ENCODE peak calls at places on chromosome 1, in ten cellular contexts. One of them, this sample, is unnamed.

GRCh38 chr1:31381394-31382287 is 8.8 kb upstream of the FABP3 start:
- DNase-seq in left ventricle myocardium inferior: peak; percentile 62
- DNase-seq in osteocyte: no peak
- DNase-seq in K562: no peak
- DNase-seq in Peyer's patch: no peak
- DNase-seq in CD4-positive, alpha-beta T cell: no peak
- DNase-seq in cardiac muscle cell: peak; percentile 22
- DNase-seq in foreskin fibroblast: peak; percentile 75
- DNase-seq in tibial artery: no peak
- DNase-seq in heart left ventricle: peak; percentile 85
- DNase-seq in this sample: no peak

GRCh38 chr1:56378376-56379070 is 200.8 kb downstream of the PLPP3 start:
- DNase-seq in heart left ventricle: no peak
- DNase-seq in foreskin fibroblast: no peak
- DNase-seq in cardiac muscle cell: no peak
- DNase-seq in tibial artery: no peak
- DNase-seq in K562: no peak
- DNase-seq in osteocyte: no peak
- DNase-seq in Peyer's patch: no peak
- DNase-seq in left ventricle myocardium inferior: no peak
- DNase-seq in CD4-positive, alpha-beta T cell: no peak
- DNase-seq in this sample: no peak

GRCh38 chr1:31396633-31397351 is 16.2 kb upstream of the SERINC2 start:
- DNase-seq in CD4-positive, alpha-beta T cell: no peak
- DNase-seq in tibial artery: no peak
- DNase-seq in K562: no peak
- DNase-seq in Peyer's patch: no peak
- DNase-seq in cardiac muscle cell: peak; percentile 87
- DNase-seq in heart left ventricle: no peak
- DNase-seq in osteocyte: no peak
- DNase-seq in foreskin fibroblast: peak; percentile 98
- DNase-seq in left ventricle myocardium inferior: no peak
- DNase-seq in this sample: peak; percentile 43

GRCh38 chr1:9402256-9402616 is 109.5 kb downstream of the SPSB1 start:
- DNase-seq in K562: no peak
- DNase-seq in left ventricle myocardium inferior: no peak
- DNase-seq in heart left ventricle: no peak
- DNase-seq in foreskin fibroblast: no peak
- DNase-seq in osteocyte: no peak
- DNase-seq in CD4-positive, alpha-beta T cell: no peak
- DNase-seq in tibial artery: no peak
- DNase-seq in Peyer's patch: no peak
- DNase-seq in cardiac muscle cell: no peak
- DNase-seq in this sample: no peak

GRCh38 chr1:160359559-160360226 is 7.2 kb upstream of the NHLH1 start:
- DNase-seq in heart left ventricle: no peak
- DNase-seq in K562: no peak
- DNase-seq in foreskin fibroblast: no peak
- DNase-seq in tibial artery: no peak
- DNase-seq in osteocyte: no peak
- DNase-seq in left ventricle myocardium inferior: no peak
- DNase-seq in CD4-positive, alpha-beta T cell: no peak
- DNase-seq in cardiac muscle cell: no peak
- DNase-seq in Peyer's patch: no peak
- DNase-seq in this sample: no peak

GRCh38 chr1:26664802-26665201 is 31.0 kb upstream of the ARID1A start:
- DNase-seq in tibial artery: no peak
- DNase-seq in heart left ventricle: no peak
- DNase-seq in osteocyte: no peak
- DNase-seq in Peyer's patch: no peak
- DNase-seq in cardiac muscle cell: no peak
- DNase-seq in K562: no peak
- DNase-seq in left ventricle myocardium inferior: no peak
- DNase-seq in foreskin fibroblast: no peak
- DNase-seq in CD4-positive, alpha-beta T cell: no peak
- DNase-seq in this sample: no peak

GRCh38 chr1:206685256-206685748 is 597 bp downstream of the MAPKAPK2 start:
- DNase-seq in Peyer's patch: no peak
- DNase-seq in CD4-positive, alpha-beta T cell: no peak
- DNase-seq in osteocyte: no peak
- DNase-seq in tibial artery: no peak
- DNase-seq in left ventricle myocardium inferior: no peak
- DNase-seq in heart left ventricle: peak; percentile 55
- DNase-seq in cardiac muscle cell: no peak
- DNase-seq in K562: peak; percentile 72
- DNase-seq in foreskin fibroblast: peak; percentile 28
- DNase-seq in this sample: no peak

GRCh38 chr1:220966874-220967631 is 87.8 kb downstream of the HLX start:
- DNase-seq in left ventricle myocardium inferior: no peak
- DNase-seq in K562: peak; percentile 89
- DNase-seq in heart left ventricle: no peak
- DNase-seq in CD4-positive, alpha-beta T cell: no peak
- DNase-seq in foreskin fibroblast: peak; percentile 65
- DNase-seq in cardiac muscle cell: no peak
- DNase-seq in osteocyte: no peak
- DNase-seq in Peyer's patch: no peak
- DNase-seq in tibial artery: no peak
- DNase-seq in this sample: no peak

GRCh38 chr1:68322096-68322495 is 89.8 kb upstream of the WLS start:
- DNase-seq in K562: no peak
- DNase-seq in CD4-positive, alpha-beta T cell: no peak
- DNase-seq in left ventricle myocardium inferior: no peak
- DNase-seq in foreskin fibroblast: peak; percentile 32
- DNase-seq in tibial artery: no peak
- DNase-seq in heart left ventricle: no peak
- DNase-seq in cardiac muscle cell: no peak
- DNase-seq in Peyer's patch: no peak
- DNase-seq in osteocyte: no peak
- DNase-seq in this sample: no peak

GRCh38 chr1:68319907-68320306 is 87.6 kb upstream of the WLS start:
- DNase-seq in heart left ventricle: no peak
- DNase-seq in cardiac muscle cell: no peak
- DNase-seq in tibial artery: no peak
- DNase-seq in osteocyte: no peak
- DNase-seq in left ventricle myocardium inferior: no peak
- DNase-seq in Peyer's patch: no peak
- DNase-seq in CD4-positive, alpha-beta T cell: no peak
- DNase-seq in foreskin fibroblast: no peak
- DNase-seq in K562: no peak
- DNase-seq in this sample: no peak

GRCh38 chr1:68320349-68320748 is 88.0 kb upstream of the WLS start:
- DNase-seq in heart left ventricle: no peak
- DNase-seq in K562: no peak
- DNase-seq in osteocyte: no peak
- DNase-seq in CD4-positive, alpha-beta T cell: no peak
- DNase-seq in cardiac muscle cell: no peak
- DNase-seq in foreskin fibroblast: no peak
- DNase-seq in tibial artery: no peak
- DNase-seq in Peyer's patch: no peak
- DNase-seq in left ventricle myocardium inferior: no peak
- DNase-seq in this sample: no peak

GRCh38 chr1:68322837-68323687 is 90.7 kb upstream of the WLS start:
- DNase-seq in osteocyte: no peak
- DNase-seq in heart left ventricle: no peak
- DNase-seq in K562: no peak
- DNase-seq in Peyer's patch: no peak
- DNase-seq in cardiac muscle cell: peak; percentile 41
- DNase-seq in left ventricle myocardium inferior: no peak
- DNase-seq in foreskin fibroblast: peak; percentile 96
- DNase-seq in tibial artery: peak; percentile 74
- DNase-seq in CD4-positive, alpha-beta T cell: no peak
- DNase-seq in this sample: peak; percentile 71

GRCh38 chr1:68321084-68321685 is 88.9 kb upstream of the WLS start:
- DNase-seq in K562: peak; percentile 35
- DNase-seq in left ventricle myocardium inferior: peak; percentile 67
- DNase-seq in cardiac muscle cell: peak; percentile 76
- DNase-seq in Peyer's patch: no peak
- DNase-seq in tibial artery: peak; percentile 83
- DNase-seq in osteocyte: peak; percentile 89
- DNase-seq in heart left ventricle: peak; percentile 75
- DNase-seq in foreskin fibroblast: peak; percentile 76
- DNase-seq in CD4-positive, alpha-beta T cell: no peak
- DNase-seq in this sample: peak; percentile 35
- TF ChIP-seq CTCF in K562: peak; percentile 57
- TF ChIP-seq CTCF in left ventricle myocardium inferior: peak; percentile 84
- TF ChIP-seq CTCF in cardiac muscle cell: peak; percentile 79
- TF ChIP-seq CTCF in Peyer's patch: peak; percentile 51
- TF ChIP-seq CTCF in tibial artery: peak; percentile 77
- TF ChIP-seq CTCF in osteocyte: peak; percentile 92
- TF ChIP-seq CTCF in heart left ventricle: peak; percentile 78
- TF ChIP-seq CTCF in foreskin fibroblast: peak; percentile 67
- TF ChIP-seq CTCF in CD4-positive, alpha-beta T cell: no peak
- TF ChIP-seq CTCF in this sample: peak; percentile 95

GRCh38 chr1:200262326-200262965 is 147.4 kb downstream of the ZNF281 start:
- DNase-seq in tibial artery: no peak
- DNase-seq in K562: peak; percentile 33
- DNase-seq in cardiac muscle cell: no peak
- DNase-seq in CD4-positive, alpha-beta T cell: no peak
- DNase-seq in foreskin fibroblast: no peak
- DNase-seq in left ventricle myocardium inferior: no peak
- DNase-seq in osteocyte: no peak
- DNase-seq in heart left ventricle: no peak
- DNase-seq in Peyer's patch: no peak
- DNase-seq in this sample: no peak
- TF ChIP-seq CTCF in tibial artery: no peak
- TF ChIP-seq CTCF in K562: peak; percentile 70
- TF ChIP-seq CTCF in cardiac muscle cell: no peak
- TF ChIP-seq CTCF in CD4-positive, alpha-beta T cell: no peak
- TF ChIP-seq CTCF in foreskin fibroblast: no peak
- TF ChIP-seq CTCF in left ventricle myocardium inferior: no peak
- TF ChIP-seq CTCF in osteocyte: no peak
- TF ChIP-seq CTCF in heart left ventricle: no peak
- TF ChIP-seq CTCF in Peyer's patch: no peak
- TF ChIP-seq CTCF in this sample: no peak

GRCh38 chr1:61560385-61560784 is 164.6 kb downstream of the TM2D1 start:
- DNase-seq in K562: no peak
- DNase-seq in Peyer's patch: no peak
- DNase-seq in cardiac muscle cell: no peak
- DNase-seq in heart left ventricle: no peak
- DNase-seq in foreskin fibroblast: no peak
- DNase-seq in CD4-positive, alpha-beta T cell: no peak
- DNase-seq in left ventricle myocardium inferior: no peak
- DNase-seq in osteocyte: no peak
- DNase-seq in tibial artery: no peak
- DNase-seq in this sample: no peak

GRCh38 chr1:61566177-61566576 is 158.8 kb downstream of the TM2D1 start:
- DNase-seq in cardiac muscle cell: no peak
- DNase-seq in K562: no peak
- DNase-seq in CD4-positive, alpha-beta T cell: no peak
- DNase-seq in heart left ventricle: no peak
- DNase-seq in tibial artery: no peak
- DNase-seq in osteocyte: no peak
- DNase-seq in left ventricle myocardium inferior: no peak
- DNase-seq in foreskin fibroblast: no peak
- DNase-seq in Peyer's patch: no peak
- DNase-seq in this sample: no peak

GRCh38 chr1:61568460-61569211 is 156.3 kb downstream of the TM2D1 start:
- DNase-seq in CD4-positive, alpha-beta T cell: no peak
- DNase-seq in left ventricle myocardium inferior: no peak
- DNase-seq in Peyer's patch: no peak
- DNase-seq in cardiac muscle cell: no peak
- DNase-seq in osteocyte: no peak
- DNase-seq in tibial artery: no peak
- DNase-seq in heart left ventricle: no peak
- DNase-seq in foreskin fibroblast: no peak
- DNase-seq in K562: no peak
- DNase-seq in this sample: no peak

GRCh38 chr1:61561666-61562065 is 163.3 kb downstream of the TM2D1 start:
- DNase-seq in CD4-positive, alpha-beta T cell: no peak
- DNase-seq in foreskin fibroblast: peak; percentile 16
- DNase-seq in cardiac muscle cell: peak; percentile 32
- DNase-seq in left ventricle myocardium inferior: no peak
- DNase-seq in K562: no peak
- DNase-seq in osteocyte: no peak
- DNase-seq in heart left ventricle: no peak
- DNase-seq in tibial artery: no peak
- DNase-seq in Peyer's patch: no peak
- DNase-seq in this sample: no peak

DNA sequence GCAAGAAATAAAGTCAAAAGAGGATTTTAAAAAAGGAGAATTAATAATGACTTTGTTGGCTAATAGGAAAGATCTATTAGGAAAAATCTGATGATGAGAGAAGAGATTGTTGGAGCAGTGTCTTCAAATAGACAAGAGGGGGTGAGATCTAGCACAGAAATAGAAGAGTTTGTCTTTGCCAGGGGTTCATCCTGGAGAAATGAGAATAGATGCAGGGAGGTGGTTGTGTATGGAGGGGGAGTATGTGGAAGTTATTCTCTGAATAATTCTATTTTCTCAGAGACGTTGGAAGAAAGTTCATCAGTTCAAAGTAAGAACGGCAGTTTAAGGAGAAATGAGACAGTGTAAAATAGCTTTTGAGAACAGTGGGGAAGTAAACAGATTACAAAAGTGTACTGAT is 161.3 kb downstream of the TM2D1 start:
- DNase-seq in osteocyte: no peak
- DNase-seq in heart left ventricle: no peak
- DNase-seq in K562: no peak
- DNase-seq in Peyer's patch: no peak
- DNase-seq in left ventricle myocardium inferior: no peak
- DNase-seq in tibial artery: no peak
- DNase-seq in cardiac muscle cell: no peak
- DNase-seq in foreskin fibroblast: no peak
- DNase-seq in CD4-positive, alpha-beta T cell: no peak
- DNase-seq in this sample: no peak
- TF ChIP-seq CTCF in osteocyte: no peak
- TF ChIP-seq CTCF in heart left ventricle: no peak
- TF ChIP-seq CTCF in K562: no peak
- TF ChIP-seq CTCF in Peyer's patch: no peak
- TF ChIP-seq CTCF in left ventricle myocardium inferior: no peak
- TF ChIP-seq CTCF in tibial artery: no peak
- TF ChIP-seq CTCF in cardiac muscle cell: no peak
- TF ChIP-seq CTCF in foreskin fibroblast: no peak
- TF ChIP-seq CTCF in CD4-positive, alpha-beta T cell: no peak
- TF ChIP-seq CTCF in this sample: no peak

GRCh38 chr1:68955424-68955823 is 458.5 kb upstream of the DEPDC1 start:
- DNase-seq in osteocyte: no peak
- DNase-seq in tibial artery: no peak
- DNase-seq in CD4-positive, alpha-beta T cell: no peak
- DNase-seq in left ventricle myocardium inferior: no peak
- DNase-seq in foreskin fibroblast: no peak
- DNase-seq in heart left ventricle: no peak
- DNase-seq in K562: no peak
- DNase-seq in Peyer's patch: no peak
- DNase-seq in cardiac muscle cell: peak; percentile 20
- DNase-seq in this sample: no peak

GRCh38 chr1:68959631-68960030 is 462.7 kb upstream of the DEPDC1 start:
- DNase-seq in CD4-positive, alpha-beta T cell: no peak
- DNase-seq in osteocyte: no peak
- DNase-seq in cardiac muscle cell: no peak
- DNase-seq in tibial artery: no peak
- DNase-seq in left ventricle myocardium inferior: no peak
- DNase-seq in K562: no peak
- DNase-seq in Peyer's patch: no peak
- DNase-seq in heart left ventricle: no peak
- DNase-seq in foreskin fibroblast: no peak
- DNase-seq in this sample: no peak

GRCh38 chr1:68962711-68963110 is 465.8 kb upstream of the DEPDC1 start:
- DNase-seq in tibial artery: no peak
- DNase-seq in cardiac muscle cell: no peak
- DNase-seq in CD4-positive, alpha-beta T cell: no peak
- DNase-seq in osteocyte: no peak
- DNase-seq in foreskin fibroblast: no peak
- DNase-seq in K562: no peak
- DNase-seq in left ventricle myocardium inferior: no peak
- DNase-seq in Peyer's patch: no peak
- DNase-seq in heart left ventricle: no peak
- DNase-seq in this sample: no peak

GRCh38 chr1:68961143-68961542 is 464.3 kb upstream of the DEPDC1 start:
- DNase-seq in left ventricle myocardium inferior: no peak
- DNase-seq in K562: no peak
- DNase-seq in cardiac muscle cell: no peak
- DNase-seq in foreskin fibroblast: no peak
- DNase-seq in heart left ventricle: no peak
- DNase-seq in Peyer's patch: no peak
- DNase-seq in tibial artery: no peak
- DNase-seq in CD4-positive, alpha-beta T cell: no peak
- DNase-seq in osteocyte: no peak
- DNase-seq in this sample: no peak

GRCh38 chr1:68958957-68959356 is 462.1 kb upstream of the DEPDC1 start:
- DNase-seq in foreskin fibroblast: no peak
- DNase-seq in left ventricle myocardium inferior: no peak
- DNase-seq in cardiac muscle cell: no peak
- DNase-seq in heart left ventricle: no peak
- DNase-seq in Peyer's patch: no peak
- DNase-seq in osteocyte: no peak
- DNase-seq in tibial artery: no peak
- DNase-seq in K562: no peak
- DNase-seq in CD4-positive, alpha-beta T cell: no peak
- DNase-seq in this sample: no peak
- TF ChIP-seq CTCF in foreskin fibroblast: no peak
- TF ChIP-seq CTCF in left ventricle myocardium inferior: no peak
- TF ChIP-seq CTCF in cardiac muscle cell: no peak
- TF ChIP-seq CTCF in heart left ventricle: no peak
- TF ChIP-seq CTCF in Peyer's patch: no peak
- TF ChIP-seq CTCF in osteocyte: no peak
- TF ChIP-seq CTCF in tibial artery: no peak
- TF ChIP-seq CTCF in K562: no peak
- TF ChIP-seq CTCF in CD4-positive, alpha-beta T cell: no peak
- TF ChIP-seq CTCF in this sample: no peak